ENCODE peak calls at places on chromosomes 3 and 15, in eight cellular contexts. N is stimulated activated CD4-positive, alpha-beta T cell treated with anti-CD3 and anti-CD28 coated beads, TNF-alpha, amount 100 ng/mL, for 1 hour; V is fibroblast of pulmonary artery; P is skeletal muscle cell; H is A172; J is B cell; E is activated naive CD8-positive, alpha-beta T cell treated with anti-CD3 and anti-CD28 coated beads, Interleukin-2, amount 10 ng/mL, durations not matched to agents 7 days and 5 days; W is T-helper 9 cell. F is an unnamed sample.

GRCh38 chr15:88794001-88794400 is 9.2 kb upstream of the ACAN start:
- DNase-seq in N (no peak), V (no peak), P (no peak), H (no peak), J (no peak), E (no peak), W (no peak), F (no peak)

GRCh38 chr15:75900577-75900976 is 3.1 kb upstream of the FBXO22 start:
- DNase-seq in N (no peak), V (no peak), P (no peak), H (no peak), J (no peak), E (no peak), W (no peak), F (no peak)

GRCh38 chr3:133487920-133488540 is 85.5 kb upstream of the CDV3 start:
- DNase-seq in N (peak), V (peak), P (no peak), H (no peak), J (no peak), E (no peak), W (peak), F (peak)

GRCh38 chr15:87502173-87502572 is 754.4 kb downstream of the NTRK3 start:
- DNase-seq in N (no peak), V (no peak), P (no peak), H (no peak), J (no peak), E (no peak), W (no peak), F (no peak)

GRCh38 chr3:187063286-187064081 is 75.8 kb downstream of the RPL39L start:
- DNase-seq in N (no peak), V (no peak), P (peak), H (peak), J (no peak), E (no peak), W (no peak), F (peak)

GRCh38 chr3:64892664-64893309 is 205.0 kb upstream of the ADAMTS9 start:
- DNase-seq in N (no peak), V (no peak), P (no peak), H (no peak), J (no peak), E (no peak), W (no peak), F (no peak)

GRCh38 chr3:128616516-128617269 is 33.9 kb downstream of the RPN1 start:
- DNase-seq in N (no peak), V (no peak), P (no peak), H (no peak), J (no peak), E (no peak), W (no peak), F (no peak)

GRCh38 chr3:184524981-184525336 is 36.6 kb upstream of the EPHB3 start:
- DNase-seq in N (no peak), V (no peak), P (no peak), H (no peak), J (peak), E (no peak), W (no peak), F (no peak)

GRCh38 chr3:107990926-107991325 is 99.9 kb downstream of the CD47 start:
- DNase-seq in N (no peak), V (no peak), P (no peak), H (no peak), J (no peak), E (no peak), W (no peak), F (no peak)

GRCh38 chr3:115999001-115999400 is 375.7 kb downstream of the GAP43 start:
- DNase-seq in N (no peak), V (no peak), P (no peak), H (no peak), J (no peak), E (no peak), W (no peak), F (no peak)

GRCh38 chr3:51434746-51435323 is 43.8 kb downstream of the RBM15B start:
- DNase-seq in N (peak), V (peak), P (peak), H (peak), J (peak), E (no peak), W (peak), F (peak)

GRCh38 chr3:158167737-158168469 is 58.0 kb downstream of the RSRC1 start:
- DNase-seq in N (no peak), V (peak), P (peak), H (peak), J (no peak), E (no peak), W (no peak), F (peak)

GRCh38 chr3:114155370-114155821 is 23.5 kb downstream of the DRD3 start:
- DNase-seq in N (no peak), V (peak), P (no peak), H (peak), J (no peak), E (no peak), W (no peak), F (peak)

GRCh38 chr15:71294636-71295241 is 179.5 kb downstream of the THSD4 start:
- DNase-seq in N (no peak), V (peak), P (peak), H (peak), J (no peak), E (no peak), W (no peak), F (peak)

GRCh38 chr3:65030847-65031463 is 343.2 kb upstream of the ADAMTS9 start:
- DNase-seq in N (no peak), V (peak), P (peak), H (peak), J (no peak), E (no peak), W (no peak), F (peak)

GRCh38 chr3:131353016-131353877 is 28.3 kb upstream of the NUDT16 start:
- DNase-seq in N (no peak), V (no peak), P (no peak), H (no peak), J (no peak), E (no peak), W (no peak), F (no peak)

GRCh38 chr3:186965141-186965879 is 35.0 kb downstream of the ST6GAL1 start:
- DNase-seq in N (no peak), V (no peak), P (no peak), H (no peak), J (no peak), E (no peak), W (no peak), F (no peak)

GRCh38 chr3:13644341-13645082 is 95.6 kb downstream of the FBLN2 start:
- DNase-seq in N (no peak), V (no peak), P (no peak), H (peak), J (no peak), E (no peak), W (no peak), F (peak)

GRCh38 chr3:20668411-20668810 is 482.4 kb upstream of the SGO1 start:
- DNase-seq in N (no peak), V (peak), P (no peak), H (peak), J (no peak), E (no peak), W (no peak), F (no peak)

GRCh38 chr3:150106752-150107428 is 136.2 kb upstream of the PFN2 start:
- DNase-seq in N (no peak), V (peak), P (peak), H (peak), J (no peak), E (no peak), W (no peak), F (peak)